ENCODE peak calls at places on chromosomes 7 and 10, in seven cellular contexts. F, K, N, L, D, Y and R are unnamed samples.

GRCh38 chr7:142405122-142405765 is 147.4 kb upstream of the PRSS58 start:
- DNase-seq in Y (no peak), F (no peak), K (no peak), N (peak), D (no peak), L (no peak), R (no peak)

GRCh38 chr10:3248526-3249255 is 76.1 kb upstream of the PITRM1 start:
- DNase-seq in K (peak), Y (no peak), N (peak), L (peak), D (no peak), F (no peak), R (no peak)

GRCh38 chr7:76423666-76424412 is 911 bp upstream of the ZP3 start:
- DNase-seq in L (no peak), N (no peak), F (no peak), Y (no peak), D (no peak), K (peak), R (no peak)

GRCh38 chr7:143003393-143004051 is 23.4 kb downstream of the OR9A2 start:
- DNase-seq in L (peak), F (no peak), K (peak), N (peak), Y (no peak), D (peak), R (peak)

GRCh38 chr7:167087-167855 is 25.1 kb upstream of the FAM20C start:
- DNase-seq in N (no peak), K (no peak), Y (peak), F (peak), L (no peak), D (no peak), R (no peak)

GRCh38 chr10:27783660-27784059 is 38.0 kb upstream of the MKX start:
- DNase-seq in F (no peak), N (peak), Y (no peak), K (peak), L (peak), D (no peak), R (peak)

GRCh38 chr10:131762789-131763696 is 137.8 kb upstream of the PPP2R2D start:
- DNase-seq in K (no peak), L (no peak), D (no peak), Y (no peak), N (no peak), F (no peak), R (no peak)

GRCh38 chr7:2540133-2540532 is 15.2 kb downstream of the BRAT1 start:
- DNase-seq in F (no peak), N (no peak), D (no peak), Y (no peak), L (no peak), K (no peak), R (no peak)

GRCh38 chr10:82394987-82395386 is 520.0 kb downstream of the NRG3 start:
- DNase-seq in K (no peak), Y (no peak), D (no peak), L (no peak), N (no peak), F (no peak), R (no peak)

GRCh38 chr10:101901340-101901739 is 57.7 kb upstream of the KCNIP2 start:
- DNase-seq in Y (no peak), F (no peak), K (no peak), N (no peak), D (no peak), L (no peak), R (peak)

GRCh38 chr10:133489816-133490588 is 36.3 kb downstream of the SCART1 start:
- DNase-seq in Y (no peak), K (no peak), L (no peak), D (no peak), F (no peak), N (no peak), R (no peak)

GRCh38 chr7:115097175-115097671 is 175.3 kb downstream of the MDFIC start:
- DNase-seq in Y (no peak), K (peak), L (peak), N (peak), F (no peak), D (no peak), R (no peak)

GRCh38 chr7:226281-226882 is 34.0 kb downstream of the FAM20C start:
- DNase-seq in K (peak), D (no peak), L (no peak), N (no peak), Y (no peak), F (no peak), R (no peak)

GRCh38 chr7:146115665-146116451 is 743 bp upstream of the CNTNAP2 start:
- DNase-seq in D (peak), Y (peak), F (peak), K (peak), N (peak), L (no peak), R (peak)

GRCh38 chr7:157019718-157020451 is 9.4 kb upstream of the MNX1 start:
- DNase-seq in L (no peak), Y (no peak), K (no peak), F (peak), D (no peak), N (no peak), R (no peak)

GRCh38 chr7:2321020-2321419 is 6.8 kb upstream of the SNX8 start:
- DNase-seq in K (no peak), F (no peak), D (no peak), L (no peak), N (peak), Y (no peak), R (no peak)

GRCh38 chr10:116241642-116242405 is 31.2 kb downstream of the GFRA1 start:
- DNase-seq in K (no peak), L (no peak), N (no peak), D (no peak), Y (no peak), F (no peak), R (no peak)

GRCh38 chr7:48868916-48869315 is 55.4 kb upstream of the CDC14C start:
- DNase-seq in N (no peak), F (no peak), K (no peak), L (no peak), Y (no peak), D (no peak), R (no peak)

GRCh38 chr7:20790273-20790842 is 3.7 kb upstream of the SP8 start:
- DNase-seq in N (no peak), Y (no peak), F (no peak), D (no peak), K (no peak), L (no peak), R (no peak)

GRCh38 chr10:17713133-17713532 is 38.9 kb upstream of the TMEM236 start:
- DNase-seq in F (no peak), Y (no peak), L (no peak), D (peak), K (peak), N (no peak), R (no peak)

GRCh38 chr10:9331583-9332008 is 1277.1 kb downstream of the GATA3 start:
- DNase-seq in N (peak), L (peak), D (no peak), Y (no peak), K (peak), F (no peak), R (peak)

GRCh38 chr7:39754326-39755120 is 131.2 kb downstream of the RALA start:
- DNase-seq in F (peak), D (no peak), K (peak), N (peak), Y (no peak), L (no peak), R (no peak)

GRCh38 chr7:1348096-1348835 is 111.0 kb downstream of the MICALL2 start:
- DNase-seq in N (no peak), F (no peak), L (no peak), K (no peak), D (no peak), Y (peak), R (no peak)

GRCh38 chr10:6567203-6567703 is 12.8 kb downstream of the PRKCQ start:
- DNase-seq in Y (no peak), N (no peak), L (no peak), F (no peak), K (no peak), D (no peak), R (no peak)

GRCh38 chr7:16649196-16649595 is 3.2 kb downstream of the BZW2 start:
- DNase-seq in D (no peak), N (no peak), K (peak), F (no peak), L (no peak), Y (no peak), R (no peak)

GRCh38 chr10:45373003-45373782 is 823 bp upstream of the ALOX5 start:
- DNase-seq in K (no peak), F (peak), D (no peak), L (no peak), Y (peak), N (no peak), R (no peak)

GRCh38 chr10:79929409-79929904 is 19.4 kb downstream of the SFTPD start:
- DNase-seq in N (peak), L (peak), D (peak), K (peak), F (peak), Y (peak), R (peak)

GRCh38 chr10:122490268-122490667 is 28.9 kb downstream of the HTRA1 start:
- DNase-seq in Y (no peak), F (no peak), D (no peak), K (peak), N (peak), L (no peak), R (no peak)

GRCh38 chr7:133678137-133678814 is 425.4 kb downstream of the EXOC4 start:
- DNase-seq in N (no peak), F (no peak), D (no peak), K (no peak), L (no peak), Y (no peak), R (no peak)

GRCh38 chr10:109968954-109969644 is 38.7 kb upstream of the ADD3 start:
- DNase-seq in D (no peak), N (peak), K (no peak), L (no peak), F (no peak), Y (no peak), R (no peak)

GRCh38 chr7:108083980-108084379 is 46.2 kb downstream of the LAMB4 start:
- DNase-seq in D (no peak), F (no peak), K (no peak), L (no peak), Y (no peak), N (peak), R (no peak)

DNA sequence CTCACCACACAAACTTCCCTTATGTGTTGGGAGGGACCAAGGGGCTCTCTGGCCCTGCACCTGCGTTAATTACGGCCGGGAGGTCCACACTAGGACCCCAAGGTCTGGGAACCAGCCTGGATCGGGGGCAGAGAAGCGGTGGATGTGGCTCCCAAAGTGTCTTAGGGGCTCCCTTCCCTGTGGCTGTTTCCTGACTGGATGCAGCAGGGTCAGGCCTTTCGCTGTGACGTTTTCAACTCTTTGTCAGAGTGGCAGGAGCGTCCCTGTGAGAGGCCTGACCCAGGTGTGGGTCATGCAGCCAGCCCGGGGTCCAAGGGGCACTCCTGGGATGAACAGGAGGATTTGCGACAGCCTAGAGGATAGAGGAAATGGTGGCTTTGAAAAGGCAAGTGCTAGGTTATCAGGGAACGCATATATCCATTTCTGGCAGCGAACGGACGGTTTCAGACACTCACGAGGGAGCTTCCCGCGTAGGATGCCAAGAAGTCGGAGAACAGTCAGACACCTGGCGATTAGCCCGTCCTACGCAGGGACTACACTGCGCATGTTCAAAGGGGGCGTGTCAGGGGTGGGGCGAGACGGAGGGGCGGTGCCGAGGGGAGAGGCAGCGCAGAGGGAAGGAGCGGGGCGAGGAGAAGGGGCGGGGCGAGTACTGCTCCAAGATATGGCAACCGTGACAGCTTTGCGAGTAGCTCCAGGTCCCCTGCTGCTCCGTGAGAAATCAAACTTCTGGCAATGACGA is 46.2 kb upstream of the ZNF716 start:
- DNase-seq in F (peak), K (no peak), N (no peak), D (no peak), L (no peak), Y (peak), R (no peak)
- H3K4me3 ChIP-seq in F (peak), K (no peak), N (no peak), D (no peak), L (no peak), Y (peak), R (no peak)

GRCh38 chr10:51108404-51108803 is 34.1 kb downstream of the PRKG1 start:
- DNase-seq in N (no peak), L (no peak), F (no peak), D (no peak), Y (no peak), K (no peak), R (no peak)

GRCh38 chr10:51113007-51113406 is 38.7 kb downstream of the PRKG1 start:
- DNase-seq in L (no peak), N (no peak), F (no peak), K (no peak), Y (no peak), D (no peak), R (no peak)

DNA sequence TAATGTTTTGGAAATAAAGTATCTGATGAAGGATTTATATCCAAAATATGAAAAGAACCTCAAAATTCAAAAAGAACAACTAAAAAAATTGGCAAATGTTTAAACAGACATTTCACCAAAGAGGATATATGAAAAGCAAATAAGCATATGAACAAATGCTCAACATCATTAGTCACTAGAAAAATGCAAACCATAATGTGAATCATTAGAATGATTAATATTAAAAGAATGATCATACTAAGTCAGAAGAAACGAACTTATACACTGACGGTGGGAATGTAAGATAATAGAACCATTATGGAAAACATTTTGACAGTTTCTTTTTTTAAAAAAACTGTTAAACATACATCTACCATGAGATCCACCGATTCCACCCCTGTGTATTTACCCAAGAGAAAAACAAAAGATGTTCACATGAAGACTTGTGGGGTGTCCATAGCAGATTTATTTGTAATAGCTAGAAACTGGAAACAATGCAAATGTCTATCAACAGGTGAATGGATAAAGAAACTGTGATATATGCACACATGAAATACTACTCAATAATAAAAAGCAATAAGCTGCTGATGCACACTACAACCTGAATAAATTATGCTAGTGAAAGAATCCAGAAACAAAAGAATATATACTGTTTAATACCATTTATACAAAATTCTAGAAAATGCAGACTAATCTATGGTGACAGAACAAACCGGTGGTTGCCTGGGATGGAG is 35.7 kb downstream of the PRKG1 start:
- DNase-seq in F (no peak), L (no peak), N (peak), K (peak), Y (no peak), D (no peak), R (no peak)
- H3K4me3 ChIP-seq in F (no peak), L (no peak), N (no peak), K (no peak), Y (no peak), D (no peak), R (no peak)

GRCh38 chr10:543862-544822 is 145.3 kb downstream of the DIP2C start:
- DNase-seq in F (no peak), K (no peak), L (no peak), Y (no peak), D (no peak), N (no peak), R (no peak)

GRCh38 chr10:548212-548897 is 141.1 kb downstream of the DIP2C start:
- DNase-seq in K (no peak), N (no peak), D (no peak), F (no peak), L (no peak), Y (no peak), R (no peak)

GRCh38 chr10:547591-548081 is 141.8 kb downstream of the DIP2C start:
- DNase-seq in F (no peak), D (no peak), Y (no peak), K (no peak), N (no peak), L (no peak), R (no peak)

GRCh38 chr10:546971-547590 is 142.4 kb downstream of the DIP2C start:
- DNase-seq in L (no peak), K (peak), D (no peak), Y (no peak), F (no peak), N (peak), R (no peak)

DNA sequence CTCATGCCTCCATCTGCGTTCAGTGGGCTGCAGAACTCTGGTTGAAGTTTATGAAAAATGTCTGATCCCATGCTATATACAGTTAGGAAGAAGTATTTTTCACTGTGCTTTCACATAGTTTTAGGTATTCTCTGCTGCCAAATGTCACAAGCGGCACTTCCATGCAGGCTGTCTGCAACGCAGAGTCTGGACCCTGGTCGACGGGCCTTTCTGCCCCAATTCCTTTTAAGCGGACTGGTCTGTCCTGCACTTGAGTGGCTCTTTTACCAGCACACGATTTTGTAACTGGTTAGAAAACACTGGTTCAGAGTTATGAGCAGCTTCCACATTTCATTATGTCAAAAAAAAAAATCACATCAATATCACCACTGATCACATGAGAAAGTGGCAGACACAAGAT is 143.0 kb downstream of the DIP2C start:
- DNase-seq in F (no peak), N (no peak), Y (no peak), D (no peak), L (no peak), K (no peak), R (no peak)
- H3K4me3 ChIP-seq in F (no peak), N (no peak), Y (no peak), D (no peak), L (no peak), K (no peak), R (no peak)

GRCh38 chr7:128379900-128380806 is 18.7 kb upstream of the PRRT4 start:
- DNase-seq in F (no peak), L (no peak), Y (no peak), K (no peak), D (no peak), N (no peak), R (no peak)
- H3K4me3 ChIP-seq in F (no peak), L (no peak), Y (no peak), K (no peak), D (no peak), N (no peak), R (no peak)

GRCh38 chr7:111729483-111729882 is 167.2 kb upstream of the IMMP2L start:
- DNase-seq in N (no peak), K (no peak), L (no peak), F (no peak), Y (no peak), D (peak), R (no peak)

GRCh38 chr7:111732923-111733322 is 170.6 kb upstream of the IMMP2L start:
- DNase-seq in Y (no peak), D (no peak), F (no peak), L (no peak), K (no peak), N (no peak), R (no peak)

GRCh38 chr7:111730476-111731300 is 168.4 kb upstream of the IMMP2L start:
- DNase-seq in F (no peak), N (peak), D (peak), L (peak), K (no peak), Y (no peak), R (peak)

GRCh38 chr7:111728635-111728995 is 166.3 kb upstream of the IMMP2L start:
- DNase-seq in N (no peak), L (no peak), D (no peak), F (no peak), Y (no peak), K (no peak), R (no peak)

GRCh38 chr7:111727905-111728634 is 165.8 kb upstream of the IMMP2L start:
- DNase-seq in N (no peak), F (no peak), K (no peak), L (no peak), Y (no peak), D (no peak), R (no peak)
- H3K4me3 ChIP-seq in N (no peak), F (no peak), K (no peak), L (no peak), Y (no peak), D (no peak), R (no peak)

DNA sequence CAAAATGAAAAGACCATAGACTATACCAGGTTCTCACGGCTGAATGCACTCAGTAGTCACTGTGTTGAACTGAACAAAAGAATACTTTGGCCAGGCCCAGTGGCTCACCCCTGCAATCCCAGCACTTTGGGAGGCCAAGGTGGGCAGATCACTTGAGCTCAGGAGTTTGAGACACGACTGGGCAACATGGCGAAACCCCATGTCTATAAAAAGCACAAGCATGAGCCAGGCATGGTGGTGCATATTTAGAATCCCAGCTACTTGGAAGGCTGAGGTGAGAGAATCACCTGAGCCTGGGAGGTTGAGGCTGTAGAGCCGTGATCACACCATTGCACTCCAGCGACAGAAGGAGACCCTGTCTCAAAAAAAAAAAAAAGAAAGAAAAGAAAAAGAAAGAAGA is 12.5 kb downstream of the SFXN4 start:
- DNase-seq in F (no peak), Y (no peak), L (no peak), N (no peak), K (no peak), D (no peak), R (no peak)
- H3K4me3 ChIP-seq in F (no peak), Y (no peak), L (no peak), N (no peak), K (no peak), D (no peak), R (no peak)